ENCODE peak calls at places on chromosomes 7 and 10, in eight cellular contexts. K, N, S, O, A, X, Y and W are unnamed samples.

GRCh38 chr10:123559066-123559822 is 106.9 kb upstream of the GPR26 start:
- DNase-seq in K (peak), S (peak), O (peak), N (peak), X (peak), Y (peak), A (peak), W (peak)

GRCh38 chr7:125644113-125644512 is 714.5 kb upstream of the POT1 start:
- DNase-seq in N (peak), S (no peak), Y (no peak), A (no peak), O (peak), X (no peak), K (no peak), W (no peak)

GRCh38 chr7:21999896-22000295 is 54.2 kb upstream of the CDCA7L start:
- DNase-seq in O (no peak), S (no peak), Y (peak), A (no peak), X (no peak), N (no peak), K (no peak), W (no peak)

GRCh38 chr10:124989526-124989925 is 47.6 kb downstream of the ZRANB1 start:
- DNase-seq in N (no peak), O (no peak), K (no peak), Y (peak), X (no peak), S (no peak), A (no peak), W (no peak)

GRCh38 chr7:155922507-155922841 is 110.2 kb upstream of the SHH start:
- DNase-seq in N (no peak), O (no peak), X (no peak), A (no peak), K (no peak), Y (no peak), S (no peak), W (no peak)

GRCh38 chr10:102917314-102917961 is 656 bp upstream of the CNNM2 start:
- DNase-seq in S (peak), X (peak), A (peak), K (peak), Y (peak), O (peak), N (peak), W (peak)

GRCh38 chr7:151148319-151149259 is 18.9 kb downstream of the GBX1 start:
- DNase-seq in Y (no peak), S (no peak), X (no peak), O (no peak), N (no peak), A (no peak), K (no peak), W (peak)

GRCh38 chr7:159075563-159076238 is 69.0 kb downstream of the VIPR2 start:
- DNase-seq in O (no peak), K (no peak), Y (no peak), S (peak), N (no peak), A (no peak), X (no peak), W (no peak)

GRCh38 chr10:119243478-119243877 is 36.1 kb downstream of the GRK5 start:
- DNase-seq in K (no peak), N (no peak), Y (no peak), O (no peak), S (no peak), X (no peak), A (no peak), W (no peak)

GRCh38 chr7:151361193-151361959 is 19.8 kb downstream of the NUB1 start:
- DNase-seq in X (no peak), S (no peak), Y (no peak), O (no peak), A (no peak), N (no peak), K (no peak), W (no peak)

GRCh38 chr7:101820703-101821102 is 3.3 kb downstream of the CUX1 start:
- DNase-seq in A (no peak), K (no peak), O (no peak), X (no peak), S (peak), Y (no peak), N (no peak), W (no peak)

GRCh38 chr10:16828731-16829175 is 11.5 kb upstream of the RSU1 start:
- DNase-seq in S (no peak), O (no peak), X (peak), A (no peak), Y (peak), K (no peak), N (no peak), W (no peak)

GRCh38 chr10:106819490-106819889 is 345.0 kb downstream of the SORCS1 start:
- DNase-seq in K (no peak), A (no peak), N (no peak), O (no peak), Y (no peak), X (no peak), S (no peak), W (no peak)

GRCh38 chr7:157558875-157559595 is 222.2 kb downstream of the DNAJB6 start:
- DNase-seq in K (peak), O (no peak), Y (no peak), A (no peak), S (no peak), X (no peak), N (no peak), W (no peak)

GRCh38 chr7:31082017-31082416 is 29.9 kb downstream of the ADCYAP1R1 start:
- DNase-seq in O (no peak), A (no peak), N (no peak), S (no peak), K (no peak), X (no peak), Y (no peak), W (no peak)

GRCh38 chr7:81014266-81014665 is 95.4 kb upstream of the SEMA3C start:
- DNase-seq in N (no peak), S (no peak), O (no peak), X (no peak), A (peak), Y (peak), K (no peak), W (no peak)

GRCh38 chr10:58444336-58444735 is 59.1 kb downstream of the TFAM start:
- DNase-seq in A (no peak), O (no peak), K (no peak), N (no peak), X (no peak), S (no peak), Y (no peak), W (no peak)

GRCh38 chr10:62083413-62083794 is 181.9 kb downstream of the ARID5B start:
- DNase-seq in O (no peak), K (no peak), A (peak), S (no peak), X (no peak), Y (no peak), N (no peak), W (no peak)

GRCh38 chr7:74452748-74453320 is 872 bp upstream of the GTF2IRD1 start:
- DNase-seq in S (peak), N (peak), Y (peak), X (no peak), O (no peak), A (peak), K (no peak), W (no peak)

GRCh38 chr7:16271990-16272665 is 149.2 kb downstream of the CRPPA start:
- DNase-seq in A (no peak), S (peak), Y (no peak), O (no peak), N (no peak), X (no peak), K (no peak), W (no peak)

GRCh38 chr10:114754445-114755320 is 66.9 kb upstream of the FHIP2A start:
- DNase-seq in X (peak), S (no peak), N (no peak), Y (no peak), O (no peak), A (peak), K (no peak), W (no peak)

GRCh38 chr10:100238429-100238828 is 9.0 kb upstream of the CHUK start:
- DNase-seq in A (no peak), S (no peak), K (no peak), N (no peak), O (no peak), Y (no peak), X (no peak), W (no peak)

GRCh38 chr10:44581996-44582395 is 197.1 kb upstream of the CXCL12 start:
- DNase-seq in K (no peak), X (no peak), N (no peak), S (no peak), Y (no peak), A (no peak), O (no peak), W (no peak)

GRCh38 chr10:21523557-21524008 is 1.9 kb downstream of the SKIDA1 start:
- DNase-seq in S (no peak), X (no peak), Y (no peak), K (no peak), O (no peak), A (no peak), N (no peak), W (peak)

GRCh38 chr7:124940306-124940705 is 10.7 kb upstream of the POT1 start:
- DNase-seq in N (no peak), X (no peak), Y (no peak), S (no peak), O (no peak), A (no peak), K (no peak), W (no peak)

GRCh38 chr10:44242826-44243225 is 142.1 kb downstream of the CXCL12 start:
- DNase-seq in N (no peak), O (no peak), K (no peak), A (no peak), Y (no peak), X (peak), S (peak), W (no peak)

GRCh38 chr10:3783313-3783689 is 1.7 kb downstream of the KLF6 start:
- DNase-seq in S (peak), K (peak), X (peak), A (no peak), N (peak), O (peak), Y (peak), W (no peak)

GRCh38 chr10:90915141-90916075 is 5.5 kb downstream of the ANKRD1 start:
- DNase-seq in Y (no peak), S (no peak), X (no peak), K (no peak), N (no peak), A (no peak), O (no peak), W (no peak)

GRCh38 chr10:4043897-4044296 is 258.9 kb upstream of the KLF6 start:
- DNase-seq in X (no peak), K (no peak), Y (no peak), S (no peak), A (no peak), O (no peak), N (no peak), W (no peak)

GRCh38 chr10:68537796-68538195 is 10.5 kb upstream of the SLC25A16 start:
- DNase-seq in A (no peak), S (no peak), O (no peak), X (no peak), K (no peak), Y (no peak), N (no peak), W (no peak)

GRCh38 chr7:133829336-133829897 is 297.7 kb upstream of the LRGUK start:
- DNase-seq in Y (no peak), A (no peak), K (no peak), N (no peak), O (no peak), X (peak), S (no peak), W (no peak)

GRCh38 chr7:158374586-158374985 is 213.0 kb downstream of the PTPRN2 start:
- DNase-seq in A (no peak), N (no peak), X (peak), K (no peak), O (no peak), S (no peak), Y (peak), W (no peak)

GRCh38 chr10:73953665-73954064 is 42.7 kb downstream of the PLAU start:
- DNase-seq in Y (no peak), S (no peak), K (no peak), A (no peak), N (no peak), O (no peak), X (peak), W (no peak)

GRCh38 chr7:21368317-21368716 is 59.6 kb upstream of the SP4 start:
- DNase-seq in Y (no peak), A (no peak), S (no peak), X (no peak), O (peak), K (no peak), N (no peak), W (no peak)

GRCh38 chr10:1715821-1716220 is 21.5 kb downstream of the ADARB2 start:
- DNase-seq in S (peak), K (no peak), N (no peak), Y (peak), X (peak), A (peak), O (no peak), W (no peak)

GRCh38 chr10:50554381-50554994 is 69.3 kb downstream of the SGMS1 start:
- DNase-seq in A (no peak), S (no peak), N (no peak), O (no peak), K (no peak), X (no peak), Y (no peak), W (no peak)

GRCh38 chr7:122553761-122554160 is 145.2 kb downstream of the RNF133 start:
- DNase-seq in A (no peak), Y (no peak), S (no peak), N (no peak), O (no peak), X (no peak), K (no peak), W (no peak)

GRCh38 chr7:45126201-45126600 is 14.7 kb upstream of the TBRG4 start:
- DNase-seq in K (no peak), O (no peak), X (no peak), A (no peak), Y (no peak), S (no peak), N (no peak), W (no peak)